ENCODE peak calls at places on chromosomes 3 and 15, in nine cellular contexts. R is esophagus squamous epithelium, H is ovary, L is Peyer's patch, X is heart left ventricle, Z is tibial nerve, D is endothelial cell of umbilical vein, T is adrenal gland, M is HCT116. V is an unnamed sample.

GRCh38 chr15:40272713-40273056 is 10.2 kb downstream of the ANKRD63 start:
- DNase-seq in Z (no peak), L (no peak), X (no peak), M (no peak), H (no peak), D (no peak), T (no peak), R (no peak), V (no peak)

GRCh38 chr15:56759450-56759845 is 26.1 kb upstream of the ZNF280D start:
- DNase-seq in H (peak; percentile 43), Z (peak; percentile 33), X (peak; percentile 34), R (no peak), M (no peak), D (no peak), L (no peak), T (no peak), V (no peak)

GRCh38 chr15:68538291-68538690 is 40.5 kb upstream of the CORO2B start:
- DNase-seq in X (no peak), H (no peak), D (no peak), Z (no peak), R (no peak), T (no peak), L (no peak), M (no peak), V (no peak)

GRCh38 chr3:25664066-25664809 is 469 bp downstream of the TOP2B start:
- DNase-seq in L (peak; percentile 71), D (peak; percentile 64), R (peak; percentile 11), M (peak; percentile 3), H (peak; percentile 79), Z (peak; percentile 53), T (peak; percentile 78), X (peak; percentile 83), V (no peak)

GRCh38 chr3:65871305-65872141 is 167.2 kb downstream of the MAGI1 start:
- DNase-seq in H (peak; percentile 36), T (peak; percentile 57), L (no peak), M (no peak), Z (no peak), X (peak; percentile 50), R (no peak), D (peak; percentile 50), V (no peak)

GRCh38 chr3:15979490-15979889 is 181.7 kb upstream of the ANKRD28 start:
- DNase-seq in R (no peak), M (no peak), H (no peak), Z (no peak), X (no peak), T (no peak), D (no peak), L (no peak), V (no peak)

GRCh38 chr3:194617827-194618226 is 15.4 kb downstream of the TMEM44 start:
- DNase-seq in X (no peak), L (no peak), M (no peak), H (no peak), D (no peak), R (no peak), T (no peak), Z (no peak), V (no peak)

GRCh38 chr3:109927161-109927560 is 589.8 kb upstream of the DPPA4 start:
- DNase-seq in Z (no peak), D (peak; percentile 35), L (no peak), M (peak; percentile 98), X (no peak), T (no peak), H (no peak), R (no peak), V (no peak)

GRCh38 chr3:118196183-118196582 is 838.5 kb downstream of the IGSF11 start:
- DNase-seq in X (no peak), T (no peak), H (no peak), M (no peak), L (no peak), D (no peak), Z (no peak), R (no peak), V (no peak)

GRCh38 chr15:43194775-43195174 is 9.6 kb downstream of the CCNDBP1 start:
- DNase-seq in R (no peak), L (no peak), D (no peak), T (no peak), Z (no peak), H (no peak), X (no peak), M (no peak), V (no peak)

GRCh38 chr15:43198992-43199391 is 13.8 kb downstream of the CCNDBP1 start:
- DNase-seq in T (no peak), D (no peak), L (no peak), H (no peak), R (no peak), Z (no peak), M (no peak), X (no peak), V (no peak)

GRCh38 chr15:43193710-43194109 is 8.5 kb downstream of the CCNDBP1 start:
- DNase-seq in H (no peak), L (no peak), M (no peak), Z (no peak), T (no peak), R (no peak), D (no peak), X (no peak), V (no peak)

GRCh38 chr15:43199945-43200488 is 14.8 kb downstream of the CCNDBP1 start:
- DNase-seq in L (no peak), Z (no peak), H (no peak), T (no peak), M (no peak), R (no peak), X (no peak), D (no peak), V (no peak)

DNA sequence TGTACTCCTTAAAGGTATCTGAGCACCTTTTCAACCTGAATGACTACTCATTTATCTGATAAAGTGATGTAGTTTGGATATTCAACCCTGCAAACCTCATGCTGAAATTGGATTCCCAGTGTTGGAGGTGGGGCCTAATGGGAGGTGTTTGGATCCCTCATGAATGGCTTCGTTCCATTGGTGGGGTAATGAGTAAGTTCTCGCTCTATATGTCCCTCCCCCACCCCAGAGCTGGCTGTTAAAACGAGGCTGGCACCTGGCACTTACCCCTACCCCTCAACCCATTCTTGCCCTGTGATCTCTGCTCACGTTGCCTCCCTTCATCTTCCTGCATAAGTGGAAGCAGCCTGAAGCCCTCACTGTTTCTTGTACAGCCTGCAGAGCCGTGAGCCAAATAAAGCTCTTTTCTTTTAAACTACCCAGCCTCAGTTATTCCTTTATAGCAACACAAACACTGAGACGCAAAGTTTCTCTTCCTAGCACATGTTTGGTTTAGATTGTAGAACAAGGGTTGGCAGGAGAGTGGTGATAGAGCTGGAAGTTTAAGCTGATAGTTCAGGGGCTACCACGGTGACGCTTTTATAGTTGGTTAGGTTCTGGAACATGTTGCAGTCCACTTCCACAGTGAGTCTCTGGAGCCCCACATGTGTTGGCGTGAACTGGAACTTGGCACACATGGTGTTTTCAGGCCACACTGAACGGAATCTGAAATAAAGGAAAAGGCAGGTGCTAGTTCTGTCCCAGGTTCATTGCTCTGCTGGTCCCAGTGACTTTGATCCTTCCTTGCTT is 11.8 kb downstream of the CCNDBP1 start:
- DNase-seq in Z (no peak), R (no peak), T (no peak), M (no peak), L (no peak), H (no peak), D (no peak), X (no peak), V (no peak)
- TF ChIP-seq POLR2A in Z (no peak), R (no peak), T (no peak), M (no peak), L (no peak), H (no peak), D (no peak), X (no peak), V (no peak)

GRCh38 chr15:66293419-66294156 is at the start of gene DIS3L:
- DNase-seq in Z (peak; percentile 18), X (peak; percentile 72), M (no peak), H (peak; percentile 56), D (peak; percentile 53), T (peak; percentile 61), L (peak; percentile 61), R (no peak), V (peak; percentile 68)
- TF ChIP-seq POLR2A in Z (no peak), X (peak; percentile 60), M (peak; percentile 82), H (no peak), D (peak; percentile 59), T (peak; percentile 34), L (peak; percentile 65), R (peak; percentile 50), V (peak; percentile 51)

DNA sequence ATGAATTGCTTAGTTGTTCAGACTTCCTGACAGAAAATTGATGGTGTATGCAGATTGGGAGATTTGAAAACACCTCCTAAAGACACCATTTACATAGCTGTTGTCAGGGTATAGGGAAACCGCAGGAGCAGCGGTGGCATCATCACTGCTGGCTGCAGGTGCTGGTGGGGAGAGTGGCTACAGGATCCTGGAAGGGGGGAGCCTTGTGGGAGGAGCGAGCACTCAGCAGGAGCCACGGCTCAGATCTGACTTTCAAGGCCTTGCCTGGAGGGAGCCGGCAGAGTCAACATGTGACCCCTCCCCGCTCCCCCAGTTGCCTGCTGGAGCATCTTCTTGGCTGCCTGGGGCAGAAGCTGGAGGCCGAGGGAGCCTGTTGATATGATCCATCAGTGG is 26.1 kb downstream of the EDEM1 start:
- DNase-seq in T (no peak), D (no peak), M (no peak), X (no peak), L (no peak), Z (no peak), R (no peak), H (no peak), V (no peak)
- TF ChIP-seq POLR2A in T (no peak), D (no peak), M (no peak), X (no peak), L (no peak), Z (no peak), R (no peak), H (no peak), V (no peak)

GRCh38 chr3:183372911-183373310 is 55.5 kb downstream of the MCF2L2 start:
- DNase-seq in D (no peak), L (no peak), H (no peak), Z (no peak), X (no peak), T (no peak), M (no peak), R (no peak), V (no peak)

GRCh38 chr3:183371672-183371968 is 56.8 kb downstream of the MCF2L2 start:
- DNase-seq in R (no peak), T (no peak), D (no peak), M (peak; percentile 15), X (no peak), L (no peak), H (no peak), Z (no peak), V (no peak)

GRCh38 chr3:183369626-183370025 is 58.8 kb downstream of the MCF2L2 start:
- DNase-seq in X (no peak), T (no peak), Z (no peak), M (no peak), L (no peak), H (no peak), D (no peak), R (no peak), V (no peak)

GRCh38 chr3:183370391-183370790 is 58.0 kb downstream of the MCF2L2 start:
- DNase-seq in D (no peak), X (no peak), Z (no peak), M (no peak), L (no peak), H (no peak), R (no peak), T (no peak), V (no peak)

DNA sequence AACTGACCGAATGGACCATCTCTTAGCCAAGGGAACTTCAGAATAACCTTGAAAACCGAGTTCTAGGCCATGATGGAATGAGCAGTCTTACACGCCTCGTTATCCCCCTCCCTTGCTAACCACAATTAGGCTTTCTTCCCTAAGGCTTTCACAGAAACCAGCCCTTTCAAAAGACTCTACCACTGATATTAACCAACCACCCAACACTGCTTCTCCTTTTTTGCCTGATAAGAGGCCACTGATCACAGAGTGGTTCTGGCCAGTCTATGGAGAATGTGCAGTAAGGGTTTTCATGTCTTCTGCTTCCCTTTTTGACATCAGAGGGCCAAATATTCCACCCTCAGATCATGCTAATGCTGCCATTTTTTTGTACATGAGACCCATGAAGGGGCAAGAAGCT is 59.3 kb downstream of the MCF2L2 start:
- DNase-seq in R (no peak), X (no peak), Z (no peak), D (no peak), H (no peak), T (no peak), L (no peak), M (no peak), V (no peak)
- TF ChIP-seq POLR2A in R (no peak), X (no peak), Z (no peak), D (no peak), H (no peak), T (no peak), L (no peak), M (no peak), V (no peak)